ENCODE peak calls at places on chromosomes 5 and 9, in five cellular contexts. B is astrocyte of the spinal cord, A is B cell, M is neural crest cell, F is endothelial cell. X is an unnamed sample.

GRCh38 chr5:174409070-174409469 is 315.3 kb upstream of the MSX2 start:
- DNase-seq in B (no peak), A (no peak), M (no peak), F (no peak), X (no peak)

GRCh38 chr9:104682642-104683041 is 11.7 kb upstream of the OR13D1 start:
- DNase-seq in B (peak), A (no peak), M (no peak), F (no peak), X (peak)

GRCh38 chr5:127959152-127959764 is 124.3 kb upstream of the SLC12A2 start:
- DNase-seq in B (peak), A (no peak), M (no peak), F (peak), X (no peak)

GRCh38 chr9:70137577-70137976 is 93.9 kb downstream of the MAMDC2 start:
- DNase-seq in B (no peak), A (no peak), M (no peak), F (no peak), X (no peak)

GRCh38 chr5:57738306-57738705 is 255.7 kb upstream of the ACTBL2 start:
- DNase-seq in B (no peak), A (no peak), M (no peak), F (no peak), X (no peak)

GRCh38 chr5:178307266-178308045 is 74.9 kb upstream of the PHYKPL start:
- DNase-seq in B (no peak), A (no peak), M (no peak), F (no peak), X (no peak)

GRCh38 chr5:77230727-77231469 is 20.4 kb downstream of the PDE8B start:
- DNase-seq in B (no peak), A (no peak), M (no peak), F (no peak), X (no peak)

GRCh38 chr5:154359222-154359583 is 86.6 kb upstream of the SAP30L start:
- DNase-seq in B (no peak), A (no peak), M (no peak), F (no peak), X (no peak)

GRCh38 chr9:110126986-110127864 is 80.7 kb downstream of the C9orf152 start:
- DNase-seq in B (no peak), A (no peak), M (no peak), F (peak), X (no peak)

GRCh38 chr9:114591206-114591853 is 3.8 kb downstream of the ATP6V1G1 start:
- DNase-seq in B (no peak), A (no peak), M (no peak), F (no peak), X (no peak)

GRCh38 chr5:54087436-54087835 is 222.9 kb downstream of the ARL15 start:
- DNase-seq in B (peak), A (no peak), M (no peak), F (no peak), X (no peak)

GRCh38 chr5:157816682-157817268 is 42.2 kb downstream of the CLINT1 start:
- DNase-seq in B (peak), A (no peak), M (no peak), F (no peak), X (no peak)

GRCh38 chr9:89978185-89978584 is 373.4 kb downstream of the GADD45G start:
- DNase-seq in B (peak), A (no peak), M (no peak), F (no peak), X (no peak)

GRCh38 chr9:82763631-82764030 is 299.3 kb downstream of the RASEF start:
- DNase-seq in B (no peak), A (no peak), M (no peak), F (no peak), X (peak)

GRCh38 chr5:179251276-179251969 is 93.8 kb downstream of the ADAMTS2 start:
- DNase-seq in B (no peak), A (peak), M (no peak), F (no peak), X (no peak)

GRCh38 chr9:38144421-38144820 is 75.4 kb upstream of the SHB start:
- DNase-seq in B (peak), A (no peak), M (no peak), F (no peak), X (no peak)

GRCh38 chr9:130845901-130846381 is 10.9 kb downstream of the ABL1 start:
- DNase-seq in B (peak), A (no peak), M (no peak), F (no peak), X (no peak)

GRCh38 chr9:130846487-130847305 is 11.6 kb downstream of the ABL1 start:
- DNase-seq in B (peak), A (no peak), M (no peak), F (no peak), X (no peak)

GRCh38 chr9:130849356-130849755 is 14.3 kb downstream of the ABL1 start:
- DNase-seq in B (no peak), A (no peak), M (no peak), F (no peak), X (no peak)

GRCh38 chr9:130845254-130845653 is 10.2 kb downstream of the ABL1 start:
- DNase-seq in B (no peak), A (no peak), M (no peak), F (no peak), X (no peak)

GRCh38 chr9:130847306-130848217 is 12.5 kb downstream of the ABL1 start:
- DNase-seq in B (peak), A (no peak), M (no peak), F (peak), X (no peak)
- TF ChIP-seq CTCF in B (peak), A (no peak), M (no peak), F (no peak), X (no peak)

GRCh38 chr9:4923141-4923540 is 61.9 kb upstream of the JAK2 start:
- DNase-seq in B (no peak), A (no peak), M (no peak), F (no peak), X (no peak)

GRCh38 chr9:4926239-4926638 is 58.8 kb upstream of the JAK2 start:
- DNase-seq in B (no peak), A (no peak), M (no peak), F (no peak), X (no peak)

GRCh38 chr9:4922101-4922500 is 63.0 kb upstream of the JAK2 start:
- DNase-seq in B (no peak), A (no peak), M (no peak), F (no peak), X (no peak)

GRCh38 chr9:4922730-4923129 is 62.3 kb upstream of the JAK2 start:
- DNase-seq in B (no peak), A (no peak), M (no peak), F (no peak), X (no peak)

DNA sequence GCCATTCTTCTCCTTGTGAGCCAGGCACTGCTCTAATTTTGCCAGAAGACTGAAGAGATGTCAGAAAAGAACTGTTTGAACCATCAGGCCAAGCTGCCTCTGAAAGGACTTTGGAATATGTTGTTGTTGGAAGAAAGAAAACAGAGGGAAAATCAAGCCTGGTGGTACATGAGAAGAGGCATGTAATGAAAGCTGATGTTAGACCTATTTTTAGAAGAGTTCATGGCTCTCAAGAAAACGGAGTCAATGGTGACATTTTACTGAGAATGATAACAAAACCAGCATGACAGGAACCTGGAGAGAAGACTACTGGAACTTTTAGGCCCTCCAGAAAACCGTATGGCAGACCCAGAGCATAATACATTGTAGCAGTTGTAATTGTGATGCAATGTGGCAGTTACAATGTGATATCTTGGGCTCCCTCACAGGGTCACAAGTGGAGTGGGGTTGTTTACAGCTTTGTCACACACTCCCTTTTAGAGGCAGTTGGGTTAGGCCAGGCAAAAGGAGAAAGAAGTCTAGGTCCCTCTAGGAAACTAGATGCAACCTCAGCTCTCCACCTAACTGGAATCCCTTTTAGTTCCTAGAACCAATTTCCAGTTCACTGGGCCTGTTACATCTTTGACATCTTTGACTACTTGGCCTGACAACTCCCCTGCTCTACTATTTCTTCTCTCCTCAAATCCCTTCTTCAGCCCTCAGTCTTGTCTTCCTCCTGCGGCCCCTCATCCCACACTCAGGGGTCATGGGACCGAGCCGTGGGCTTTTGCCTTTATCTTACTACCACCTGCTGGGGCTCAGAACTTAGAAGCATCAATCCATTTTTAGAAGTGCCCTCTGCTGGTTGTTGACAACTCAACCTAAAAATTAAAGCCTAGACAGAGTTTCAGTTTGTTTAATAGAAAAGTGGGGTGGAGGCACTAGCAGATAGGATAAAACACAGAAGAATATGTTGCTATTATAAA is 61.2 kb upstream of the JAK2 start:
- DNase-seq in B (peak), A (no peak), M (no peak), F (no peak), X (peak)
- TF ChIP-seq CTCF in B (peak), A (peak), M (no peak), F (peak), X (peak)

DNA sequence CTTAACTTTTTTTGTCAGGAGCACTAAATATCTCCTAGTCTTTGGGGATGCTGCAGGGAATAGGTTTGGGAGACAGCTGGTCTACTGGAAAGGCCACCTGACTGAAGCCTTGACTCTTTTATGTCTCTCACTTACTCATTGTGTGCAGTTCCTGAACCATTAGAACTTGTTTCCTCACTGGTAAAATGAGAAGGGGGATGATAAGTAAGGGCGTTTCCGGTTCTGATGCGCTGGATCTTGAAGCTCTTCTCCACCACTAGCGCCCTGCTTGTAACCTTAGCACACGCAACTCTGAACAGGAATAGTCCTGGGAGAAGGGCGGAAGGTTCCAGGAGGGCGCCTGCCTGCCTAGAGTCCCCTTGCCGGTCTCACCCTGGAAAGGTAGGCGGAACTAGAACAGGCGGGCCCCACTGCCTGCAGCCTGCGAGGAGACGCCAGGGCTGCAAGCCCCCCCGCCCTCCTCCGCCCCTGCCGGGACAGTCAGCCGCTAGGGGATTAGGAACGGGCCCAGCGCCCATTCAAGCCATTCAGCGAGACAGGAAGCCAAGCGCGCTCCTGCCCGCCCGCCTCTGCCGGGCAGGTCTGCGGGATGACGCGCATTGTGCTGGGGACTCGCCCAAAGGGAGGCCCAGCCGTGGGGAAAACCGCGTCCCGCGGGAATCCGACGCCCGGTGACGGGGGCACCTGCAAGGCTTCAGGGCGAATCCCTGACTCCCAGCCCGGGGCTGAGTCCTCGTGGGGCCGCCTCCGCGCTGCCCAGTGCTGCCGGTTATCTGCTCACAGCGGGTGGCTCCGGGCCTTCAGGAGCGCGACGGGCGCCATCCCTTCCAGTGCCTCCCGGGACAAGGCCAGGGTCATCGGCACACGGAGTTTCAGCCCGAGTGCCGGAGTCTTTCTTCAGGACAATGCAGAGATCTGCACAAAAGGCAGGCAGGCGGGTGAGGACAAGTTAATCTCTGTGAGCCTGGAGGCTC is 44.0 kb upstream of the XPA start:
- DNase-seq in B (peak), A (no peak), M (peak), F (peak), X (peak)
- TF ChIP-seq CTCF in B (peak), A (no peak), M (peak), F (no peak), X (no peak)

GRCh38 chr5:69033690-69034089 is 60.1 kb upstream of the SLC30A5 start:
- DNase-seq in B (no peak), A (no peak), M (no peak), F (no peak), X (no peak)

GRCh38 chr5:69029292-69029691 is 64.5 kb upstream of the SLC30A5 start:
- DNase-seq in B (no peak), A (no peak), M (no peak), F (no peak), X (no peak)

GRCh38 chr5:69030663-69031062 is 63.2 kb upstream of the SLC30A5 start:
- DNase-seq in B (peak), A (no peak), M (no peak), F (no peak), X (no peak)

GRCh38 chr5:69035665-69036064 is 58.1 kb upstream of the SLC30A5 start:
- DNase-seq in B (no peak), A (no peak), M (no peak), F (no peak), X (no peak)

GRCh38 chr5:69032009-69032408 is 61.8 kb upstream of the SLC30A5 start:
- DNase-seq in B (no peak), A (no peak), M (no peak), F (no peak), X (no peak)
- TF ChIP-seq CTCF in B (no peak), A (no peak), M (no peak), F (no peak), X (no peak)

GRCh38 chr9:21903380-21903965 is 90.7 kb downstream of the CDKN2A start:
- DNase-seq in B (no peak), A (no peak), M (no peak), F (no peak), X (no peak)
- TF ChIP-seq CTCF in B (no peak), A (no peak), M (no peak), F (no peak), X (no peak)

GRCh38 chr5:883475-884181 is 9.0 kb downstream of the BRD9 start:
- DNase-seq in B (no peak), A (no peak), M (no peak), F (no peak), X (no peak)
- TF ChIP-seq CTCF in B (no peak), A (no peak), M (no peak), F (no peak), X (no peak)

GRCh38 chr9:137266162-137266527 is 11.0 kb downstream of the NELFB start:
- DNase-seq in B (no peak), A (no peak), M (no peak), F (no peak), X (no peak)
- TF ChIP-seq CTCF in B (no peak), A (no peak), M (no peak), F (no peak), X (no peak)

DNA sequence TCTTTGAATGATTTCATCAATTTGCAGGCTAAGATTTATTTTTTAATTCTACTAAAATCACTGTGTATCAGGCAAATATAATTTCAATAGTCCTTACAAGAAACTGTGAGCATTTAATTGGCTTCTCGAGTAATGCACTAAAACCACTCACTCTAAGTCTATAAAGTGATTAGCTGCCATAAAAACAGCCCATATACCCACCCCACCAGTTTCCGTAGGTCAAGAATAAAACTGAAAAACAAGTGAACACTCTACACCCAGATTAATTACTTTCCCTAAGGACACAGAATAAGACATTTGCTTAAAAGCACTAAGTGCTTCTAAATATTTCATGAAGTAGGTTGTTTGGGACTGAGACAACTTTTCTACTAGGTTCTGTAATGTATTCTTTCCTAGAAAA is 194.2 kb downstream of the AGTPBP1 start:
- DNase-seq in B (no peak), A (no peak), M (no peak), F (no peak), X (no peak)
- TF ChIP-seq CTCF in B (no peak), A (no peak), M (no peak), F (no peak), X (no peak)

DNA sequence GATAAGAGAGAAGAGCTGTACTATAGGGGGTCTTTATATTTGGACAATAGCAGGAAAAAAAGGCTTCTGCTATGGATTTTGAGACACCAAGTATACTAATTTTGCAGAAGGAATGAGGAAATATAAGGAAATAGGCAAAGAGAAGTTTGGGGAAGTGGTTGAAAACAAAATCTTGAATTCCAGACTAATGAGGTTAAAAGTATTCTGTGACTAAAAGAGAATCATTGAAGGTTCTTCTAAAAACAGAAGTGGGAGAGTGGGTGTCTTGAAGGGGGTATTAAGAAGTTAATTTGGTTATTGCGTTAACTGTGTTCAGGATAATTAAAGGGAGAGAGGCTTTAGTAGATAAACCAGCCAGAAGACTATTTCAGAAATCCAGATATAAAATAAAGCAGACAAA is 148.7 kb downstream of the RFK start:
- DNase-seq in B (no peak), A (no peak), M (no peak), F (no peak), X (no peak)
- TF ChIP-seq CTCF in B (no peak), A (no peak), M (no peak), F (no peak), X (no peak)